ENCODE peak calls at places on chromosomes 12 and 14, in ten cellular contexts. Z, N, F, B, P, M, K, I, X and J are unnamed samples.

GRCh38 chr14:78403278-78403815 is 233.2 kb downstream of the NRXN3 start:
- DNase-seq in Z (peak), N (no peak), F (no peak), B (no peak), P (no peak), M (no peak), K (no peak), I (no peak), X (no peak), J (no peak)

GRCh38 chr12:50960130-50960529 is 7.8 kb downstream of the HIGD1C start:
- DNase-seq in Z (no peak), N (peak), F (no peak), B (no peak), P (no peak), M (no peak), K (no peak), I (no peak), X (no peak), J (no peak)

GRCh38 chr12:47556219-47556618 is 149.6 kb downstream of the RPAP3 start:
- DNase-seq in Z (no peak), N (no peak), F (peak), B (no peak), P (no peak), M (no peak), K (no peak), I (no peak), X (no peak), J (no peak)

GRCh38 chr12:69039881-69040280 is 106.9 kb upstream of the CPM start:
- DNase-seq in Z (no peak), N (no peak), F (no peak), B (no peak), P (no peak), M (no peak), K (no peak), I (no peak), X (no peak), J (no peak)

GRCh38 chr12:121255433-121255832 is 41.1 kb downstream of the CAMKK2 start:
- DNase-seq in Z (no peak), N (no peak), F (no peak), B (no peak), P (no peak), M (peak), K (no peak), I (no peak), X (no peak), J (no peak)

GRCh38 chr12:66301944-66302826 is at the start of gene HELB:
- DNase-seq in Z (peak), N (peak), F (peak), B (peak), P (peak), M (peak), K (peak), I (peak), X (peak), J (peak)

GRCh38 chr12:58877243-58877743 is 43.0 kb downstream of the LRIG3 start:
- DNase-seq in Z (peak), N (no peak), F (peak), B (no peak), P (no peak), M (no peak), K (no peak), I (no peak), X (no peak), J (peak)

GRCh38 chr12:114504311-114504710 is 98.4 kb upstream of the TBX5 start:
- DNase-seq in Z (no peak), N (no peak), F (no peak), B (no peak), P (no peak), M (no peak), K (no peak), I (no peak), X (no peak), J (no peak)

GRCh38 chr12:25106818-25107217 is 88.1 kb downstream of the DNAI7 start:
- DNase-seq in Z (no peak), N (no peak), F (no peak), B (no peak), P (no peak), M (no peak), K (no peak), I (no peak), X (no peak), J (no peak)

GRCh38 chr12:7399089-7399488 is 44.9 kb downstream of the CD163L1 start:
- DNase-seq in Z (no peak), N (no peak), F (no peak), B (no peak), P (no peak), M (no peak), K (no peak), I (no peak), X (no peak), J (no peak)

GRCh38 chr12:124938606-124939427 is 24.4 kb upstream of the UBC start:
- DNase-seq in Z (peak), N (no peak), F (no peak), B (peak), P (no peak), M (peak), K (no peak), I (peak), X (no peak), J (no peak)

GRCh38 chr14:71244341-71244740 is 337.1 kb downstream of the PCNX1 start:
- DNase-seq in Z (no peak), N (no peak), F (no peak), B (no peak), P (no peak), M (no peak), K (no peak), I (no peak), X (no peak), J (no peak)

GRCh38 chr12:94032368-94032767 is 116.0 kb upstream of the PLXNC1 start:
- DNase-seq in Z (no peak), N (no peak), F (no peak), B (no peak), P (no peak), M (no peak), K (no peak), I (no peak), X (no peak), J (no peak)